ENCODE peak calls at places on chromosomes 12 and 14, in six cellular contexts. D, U, I, T, N and P are unnamed samples.

GRCh38 chr12:89461190-89461589 is 63.4 kb downstream of the GALNT4 start:
- DNase-seq in D (no peak), N (no peak), U (no peak), I (no peak), T (no peak), P (no peak)

GRCh38 chr14:96056509-96057422 is 17.6 kb downstream of the C14orf132 start:
- DNase-seq in N (no peak), I (no peak), D (no peak), T (no peak), U (peak; percentile 36), P (peak; percentile 73)

GRCh38 chr12:103043531-103044445 is 86.3 kb downstream of the ASCL1 start:
- DNase-seq in T (no peak), I (no peak), U (no peak), N (no peak), D (no peak), P (no peak)

GRCh38 chr14:81406863-81407262 is 6.7 kb upstream of the STON2 start:
- DNase-seq in T (peak; percentile 72), N (peak; percentile 73), D (no peak), U (no peak), I (no peak), P (no peak)

GRCh38 chr12:47885012-47885501 is 19.7 kb downstream of the VDR start:
- DNase-seq in N (no peak), U (no peak), T (no peak), D (no peak), I (peak; percentile 9), P (no peak)

GRCh38 chr14:88993946-88994345 is 169.5 kb downstream of the TTC8 start:
- DNase-seq in D (no peak), T (peak; percentile 87), U (no peak), N (no peak), I (no peak), P (no peak)

GRCh38 chr12:78684419-78684818 is 180.2 kb upstream of the SYT1 start:
- DNase-seq in D (no peak), I (no peak), N (no peak), T (no peak), U (no peak), P (no peak)

GRCh38 chr14:100201701-100202100 is 37.2 kb upstream of the YY1 start:
- DNase-seq in T (no peak), N (no peak), U (no peak), I (no peak), D (no peak), P (no peak)

GRCh38 chr14:61183486-61183885 is 97.7 kb downstream of the TMEM30B start:
- DNase-seq in I (no peak), D (no peak), U (no peak), N (no peak), T (peak; percentile 26), P (no peak)

GRCh38 chr14:100076133-100076532 is 10.9 kb downstream of the EVL start:
- DNase-seq in U (no peak), T (no peak), D (no peak), I (no peak), N (peak; percentile 32), P (peak; percentile 89)

GRCh38 chr14:54207991-54208520 is 188.8 kb upstream of the CDKN3 start:
- DNase-seq in N (no peak), U (no peak), I (no peak), D (no peak), T (peak; percentile 36), P (no peak)

GRCh38 chr12:95646781-95647184 is 95.5 kb upstream of the USP44 start:
- DNase-seq in N (no peak), I (no peak), U (no peak), D (no peak), T (peak; percentile 79), P (no peak)

GRCh38 chr12:60394680-60395079 is 798.9 kb downstream of the SLC16A7 start:
- DNase-seq in I (no peak), T (peak; percentile 82), U (no peak), N (no peak), D (no peak), P (no peak)

GRCh38 chr14:93579178-93579577 is 148.4 kb downstream of the UNC79 start:
- DNase-seq in T (no peak), I (no peak), N (no peak), U (no peak), D (no peak), P (no peak)

GRCh38 chr14:60573943-60574496 is 65.1 kb downstream of the SIX6 start:
- DNase-seq in D (no peak), I (no peak), N (no peak), U (no peak), T (peak; percentile 3), P (no peak)

GRCh38 chr12:52612431-52613290 is 5.7 kb downstream of the KRT73 start:
- DNase-seq in N (no peak), D (no peak), I (no peak), U (no peak), T (no peak), P (peak; percentile 56)

GRCh38 chr14:105495101-105495989 is 4.3 kb downstream of the TEDC1 start:
- DNase-seq in I (no peak), T (no peak), D (peak; percentile 20), N (peak; percentile 38), U (no peak), P (peak; percentile 44)

GRCh38 chr12:24909667-24910066 is 39.2 kb downstream of the BCAT1 start:
- DNase-seq in U (no peak), D (peak; percentile 35), I (no peak), T (peak; percentile 93), N (peak; percentile 42), P (no peak)

GRCh38 chr14:94028450-94028826 is 2.3 kb downstream of the OTUB2 start:
- DNase-seq in N (no peak), D (no peak), U (no peak), T (peak; percentile 62), I (no peak), P (no peak)

GRCh38 chr14:103108749-103109207 is 14.3 kb downstream of the EXOC3L4 start:
- DNase-seq in I (no peak), N (peak; percentile 59), D (no peak), T (peak; percentile 20), U (no peak), P (peak; percentile 78)

GRCh38 chr12:128056299-128056885 is 210.6 kb upstream of the TMEM132C start:
- DNase-seq in T (no peak), I (no peak), D (no peak), N (no peak), U (no peak), P (peak; percentile 90)

GRCh38 chr14:102683399-102684275 is 91.2 kb downstream of the RCOR1 start:
- DNase-seq in U (peak; percentile 36), T (no peak), I (no peak), N (no peak), D (peak; percentile 18), P (peak; percentile 55)

GRCh38 chr14:67239582-67239981 is 1.7 kb upstream of the PALS1 start:
- DNase-seq in N (no peak), I (no peak), D (no peak), U (no peak), T (no peak), P (no peak)

DNA sequence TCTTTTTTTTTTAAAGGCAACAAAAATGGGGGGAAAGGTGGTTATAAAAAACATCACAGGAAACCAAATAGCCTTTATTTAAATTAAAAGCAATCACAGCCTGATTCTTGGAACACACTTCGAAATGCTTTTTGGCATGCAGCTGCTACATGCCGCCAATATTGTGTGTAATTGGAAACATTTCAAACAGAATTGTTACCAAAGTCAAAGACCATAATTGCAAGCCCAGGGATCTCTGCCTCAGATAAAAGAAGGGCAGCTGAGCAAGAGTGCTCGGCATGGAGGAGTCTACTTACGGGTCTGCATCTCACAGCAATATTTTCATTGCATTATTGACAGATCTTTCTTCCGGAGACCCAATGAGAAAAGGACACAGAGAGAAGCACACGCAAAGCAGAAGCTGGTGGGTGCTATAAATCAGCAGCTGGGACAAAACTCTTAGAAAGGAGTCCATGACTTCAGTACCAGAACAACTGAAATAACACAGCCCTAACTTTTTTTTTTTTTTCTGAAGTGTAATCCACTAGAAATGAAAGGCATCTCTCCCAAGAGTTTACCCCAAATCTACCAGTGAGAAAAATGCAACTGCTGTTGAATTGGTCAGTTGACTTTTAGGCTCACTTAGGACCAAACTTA is 4.9 kb downstream of the PRICKLE1 start:
- DNase-seq in I (no peak), T (no peak), U (no peak), N (no peak), D (no peak), P (no peak)
- H3K4me3 ChIP-seq in I (no peak overlapping the region), T (peak overlapping the region; percentile 13), U (no peak overlapping the region), N (peak overlapping the region; percentile 6), D (no peak overlapping the region), P (no peak overlapping the region)

DNA sequence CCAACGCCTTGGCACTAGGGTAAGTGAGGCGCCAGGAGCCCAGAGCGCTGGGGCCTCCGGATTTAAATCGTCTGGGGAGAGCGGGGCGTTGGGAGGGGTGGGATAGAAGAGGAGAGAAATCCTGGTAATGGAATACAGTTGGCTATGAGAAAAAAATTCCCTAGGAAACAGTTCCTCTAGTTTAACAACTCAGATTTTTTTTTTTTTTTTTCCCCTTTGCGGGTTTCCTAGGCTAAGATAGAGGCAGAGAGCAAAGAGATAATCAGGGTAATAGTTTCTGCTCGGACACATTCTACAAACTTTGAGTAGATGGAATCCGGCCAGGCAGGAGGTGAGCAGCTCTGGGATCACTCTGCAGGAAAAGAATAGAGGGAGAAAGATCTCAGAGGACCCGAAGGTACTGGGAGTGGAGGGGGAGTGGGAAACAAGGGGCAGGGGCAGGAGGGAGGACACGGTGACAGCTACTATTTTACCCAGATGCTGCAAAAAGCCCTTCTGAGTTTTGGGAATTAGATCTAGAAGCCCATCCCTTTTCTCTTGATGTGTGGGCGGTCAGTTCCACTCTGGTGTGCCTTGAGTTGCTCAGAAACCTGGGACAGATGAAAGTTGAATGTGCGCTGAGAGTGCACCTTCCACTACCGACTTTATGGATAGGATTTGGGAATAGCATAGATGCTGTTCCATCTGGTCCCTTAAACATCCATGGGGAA is 439 bp downstream of the GPRC5A start:
- DNase-seq in D (no peak), I (no peak), T (no peak), N (no peak), U (no peak), P (no peak)
- H3K27ac ChIP-seq in D (peak overlapping the region; percentile 61), I (no peak overlapping the region), T (peak overlapping the region; percentile 90), N (no peak overlapping the region), U (peak overlapping the region; percentile 81), P (no peak overlapping the region)

GRCh38 chr12:63898764-63899337 is 54.4 kb downstream of the SRGAP1 start:
- DNase-seq in T (no peak), N (no peak), D (no peak), I (no peak), U (no peak), P (no peak)
- H3K4me3 ChIP-seq in T (no peak overlapping the region), N (no peak overlapping the region), D (no peak overlapping the region), I (no peak overlapping the region), U (no peak overlapping the region), P (no peak overlapping the region)

GRCh38 chr14:68695326-68695768 is 97.5 kb downstream of the ZFP36L1 start:
- DNase-seq in D (no peak), T (peak; percentile 100), U (no peak), I (no peak), N (peak; percentile 63), P (no peak)
- H3K27ac ChIP-seq in D (peak overlapping the region; percentile 23), T (peak overlapping the region; percentile 92), U (no peak overlapping the region), I (no peak overlapping the region), N (peak overlapping the region; percentile 60), P (no peak overlapping the region)

DNA sequence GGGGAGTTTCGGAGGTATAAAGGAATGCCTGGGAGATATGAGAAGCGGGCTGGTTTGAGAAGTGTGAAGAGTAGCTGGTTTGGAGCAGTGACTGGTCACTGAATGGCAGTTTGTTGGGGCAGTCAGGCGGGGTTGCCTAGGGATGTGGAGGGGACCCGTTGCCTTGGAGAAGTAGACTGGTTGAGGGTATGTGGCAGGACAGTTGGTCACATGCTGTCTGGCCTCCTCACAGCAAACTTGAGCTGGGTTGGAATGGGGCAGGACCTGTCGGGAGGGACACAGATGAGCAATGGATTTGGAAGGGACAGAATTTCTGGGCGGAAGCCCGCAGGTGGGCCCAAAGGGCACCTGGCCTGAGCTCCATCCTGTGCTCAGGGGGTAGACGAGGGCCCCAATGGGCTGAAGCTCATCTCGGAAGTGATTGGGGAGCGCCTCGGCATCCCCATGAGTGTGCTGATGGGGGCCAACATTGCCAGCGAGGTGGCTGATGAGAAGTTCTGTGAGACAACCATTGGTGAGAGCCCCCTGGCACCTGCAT is 2.2 kb downstream of the GPD1 start:
- DNase-seq in N (no peak), D (no peak), U (no peak), T (no peak), I (no peak), P (no peak)
- H3K4me3 ChIP-seq in N (peak overlapping the region; percentile 67), D (no peak overlapping the region), U (no peak overlapping the region), T (no peak overlapping the region), I (no peak overlapping the region), P (no peak overlapping the region)